ENCODE peak calls at places on chromosomes 6 and 20, in seven cellular contexts. K is right lobe of liver; N is substantia nigra; R is CD8-positive, alpha-beta memory T cell; D is GM23248; M is Peyer's patch; Y is Karpas-422. U is an unnamed sample.

GRCh38 chr20:37630993-37631392 is 62.8 kb upstream of the CTNNBL1 start:
- DNase-seq in D (no peak), N (no peak), R (no peak), K (no peak), M (no peak), Y (no peak), U (no peak)

GRCh38 chr20:11311659-11312058 is 606.0 kb upstream of the BTBD3 start:
- DNase-seq in D (no peak), M (no peak), K (no peak), Y (no peak), R (no peak), N (no peak), U (no peak)

GRCh38 chr6:33958208-33958862 is 154.5 kb upstream of the MLN start:
- DNase-seq in Y (peak), M (no peak), N (no peak), R (no peak), K (no peak), D (peak), U (no peak)

GRCh38 chr20:59835448-59836395 is 97.7 kb downstream of the SYCP2 start:
- DNase-seq in D (peak), Y (no peak), K (no peak), M (no peak), R (no peak), N (peak), U (no peak)

GRCh38 chr6:157273756-157274088 is 49.6 kb downstream of the TMEM242 start:
- DNase-seq in Y (peak), R (peak), M (peak), D (peak), K (no peak), N (peak), U (no peak)

GRCh38 chr6:28597924-28598323 is 72.2 kb downstream of the GPX5 start:
- DNase-seq in D (peak), M (no peak), N (no peak), Y (no peak), K (no peak), R (no peak), U (no peak)

GRCh38 chr20:37901667-37902503 is 1.0 kb upstream of the VSTM2L start:
- DNase-seq in N (no peak), D (peak), R (no peak), M (peak), K (no peak), Y (peak), U (no peak)

GRCh38 chr6:156767603-156768467 is 9.3 kb upstream of the ARID1B start:
- DNase-seq in K (no peak), M (no peak), Y (peak), D (peak), N (no peak), R (no peak), U (no peak)

GRCh38 chr20:49475979-49476378 is 6.5 kb downstream of the KCNB1 start:
- DNase-seq in M (no peak), D (no peak), K (no peak), R (no peak), Y (no peak), N (no peak), U (no peak)

DNA sequence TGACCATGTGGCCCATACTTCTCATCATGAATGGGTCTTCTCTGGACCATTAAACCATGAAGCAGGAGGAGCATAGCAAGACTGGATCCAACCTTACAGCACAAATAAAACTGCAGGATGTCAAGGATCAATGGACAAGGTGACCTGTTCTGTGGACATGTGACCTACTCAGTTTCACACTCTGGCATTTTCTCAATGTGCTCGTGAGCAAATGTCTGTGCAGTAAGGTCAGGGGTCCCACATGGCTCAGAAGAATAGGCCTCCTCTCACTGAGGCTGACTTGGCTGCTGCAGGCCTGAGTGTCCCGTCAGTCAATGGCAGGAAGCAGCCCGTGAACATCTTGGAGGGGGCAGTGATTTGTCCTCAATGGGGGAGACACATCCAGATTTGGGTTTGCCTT is 60.2 kb upstream of the IL20RA start:
- DNase-seq in M (no peak), D (no peak), K (no peak), Y (no peak), R (no peak), N (no peak), U (no peak)
- H3K27ac ChIP-seq in M (peak), D (no peak), K (no peak), Y (peak), R (no peak), N (no peak), U (no peak)

DNA sequence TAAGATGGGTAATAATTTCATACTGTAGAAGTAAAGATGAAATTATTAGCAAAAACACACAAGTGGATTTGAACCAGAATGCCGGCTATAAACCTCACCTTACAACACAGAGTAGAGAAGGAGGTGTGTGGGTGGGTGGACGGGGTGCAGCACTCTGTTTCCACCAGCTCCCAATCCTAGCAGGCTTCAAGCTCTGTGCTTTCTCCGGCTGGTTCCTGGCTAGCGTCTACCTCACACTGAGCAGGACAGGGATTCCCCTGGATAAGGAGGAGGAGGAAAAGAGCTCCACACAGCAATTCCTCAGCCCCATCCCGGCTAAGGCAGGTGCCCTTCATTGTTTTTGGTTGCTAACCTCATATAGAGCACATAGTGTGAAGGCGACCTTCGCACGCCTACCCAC is 453.3 kb downstream of the C6orf118 start:
- DNase-seq in K (no peak), R (no peak), D (no peak), Y (no peak), N (no peak), M (no peak), U (no peak)
- H3K27ac ChIP-seq in K (no peak), R (no peak), D (no peak), Y (no peak), N (no peak), M (no peak), U (no peak)

DNA sequence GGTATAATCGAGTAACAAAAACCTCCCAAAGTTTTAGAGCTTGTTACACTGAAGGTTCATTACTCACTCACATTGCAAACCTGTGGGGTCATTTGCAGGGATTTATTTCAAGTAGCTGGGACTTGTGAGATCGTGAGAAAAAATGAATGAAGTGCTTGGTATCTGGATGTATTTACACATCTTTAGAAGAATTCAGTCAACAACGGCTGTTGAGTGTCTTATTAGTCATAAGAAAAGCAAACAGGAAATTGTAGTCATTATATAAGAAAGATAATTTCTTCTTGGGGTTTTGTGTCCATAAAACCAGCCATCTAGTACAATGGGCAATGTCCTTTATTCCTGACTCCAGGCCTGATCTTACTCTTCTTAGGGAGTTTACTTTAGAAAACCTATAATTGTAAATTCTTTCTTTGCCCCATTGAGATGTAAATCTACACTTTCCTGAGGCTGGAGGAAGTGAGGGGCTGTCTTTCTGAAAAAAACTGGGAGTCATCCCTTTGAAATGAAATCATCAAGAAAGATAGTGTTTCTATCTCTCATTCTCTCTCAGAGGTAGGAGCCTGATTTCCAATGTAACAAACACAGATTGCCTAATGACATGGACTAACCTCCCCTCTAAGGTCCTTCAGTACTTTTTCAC is 202.5 kb upstream of the ASCC3 start:
- DNase-seq in Y (no peak), R (no peak), N (no peak), D (peak), K (no peak), M (no peak), U (no peak)
- H3K27ac ChIP-seq in Y (no peak), R (no peak), N (no peak), D (peak), K (no peak), M (no peak), U (no peak)

GRCh38 chr6:106511274-106512047 is 117.8 kb downstream of the RTN4IP1 start:
- DNase-seq in N (no peak), D (peak), Y (peak), R (peak), M (peak), K (peak), U (no peak)
- H3K27ac ChIP-seq in N (no peak), D (no peak), Y (peak), R (peak), M (peak), K (peak), U (no peak)